ENCODE peak calls at places on chromosomes 12 and 14, in nine cellular contexts. T, A, Z, N, J, Q, O, W and G are unnamed samples.

GRCh38 chr12:51401486-51401885 is 10.3 kb upstream of the GALNT6 start:
- DNase-seq in Q (no peak), W (no peak), N (no peak), Z (no peak), J (no peak), T (no peak), A (no peak), O (no peak), G (no peak)

GRCh38 chr12:54004063-54004840 is 4.3 kb downstream of the HOXC9 start:
- DNase-seq in N (no peak), W (no peak), A (no peak), O (no peak), Q (no peak), Z (no peak), T (no peak), J (no peak), G (no peak)

GRCh38 chr12:6960291-6961277 is 9.4 kb downstream of the PTPN6 start:
- DNase-seq in W (no peak), T (peak), Z (no peak), J (no peak), Q (peak), A (peak), N (no peak), O (no peak), G (peak)

GRCh38 chr14:92258934-92259333 is 64.0 kb upstream of the SLC24A4 start:
- DNase-seq in N (no peak), J (no peak), A (no peak), Z (no peak), O (no peak), Q (no peak), T (no peak), W (no peak), G (no peak)

GRCh38 chr14:61493239-61493638 is 171.9 kb downstream of the PRKCH start:
- DNase-seq in O (no peak), Z (no peak), W (no peak), T (peak), J (no peak), A (no peak), N (peak), Q (no peak), G (peak)

GRCh38 chr14:89833120-89833521 is 121.4 kb downstream of the EFCAB11 start:
- DNase-seq in T (peak), W (no peak), Z (no peak), Q (no peak), N (no peak), J (no peak), O (no peak), A (no peak), G (no peak)

GRCh38 chr14:31700282-31701074 is 139.3 kb downstream of the NUBPL start:
- DNase-seq in N (no peak), A (no peak), O (no peak), W (no peak), T (no peak), Q (no peak), J (no peak), Z (no peak), G (no peak)

GRCh38 chr12:80713419-80713818 is 3.3 kb upstream of the MYF5 start:
- DNase-seq in Q (no peak), W (no peak), Z (no peak), N (no peak), J (no peak), O (no peak), T (no peak), A (no peak), G (no peak)

GRCh38 chr14:73058923-73059311 is 583 bp downstream of the RBM25 start:
- DNase-seq in N (peak), A (no peak), J (no peak), T (peak), Q (no peak), O (peak), W (peak), Z (peak), G (peak)

GRCh38 chr14:68736519-68736918 is 56.3 kb downstream of the ZFP36L1 start:
- DNase-seq in N (no peak), J (no peak), Z (no peak), Q (no peak), W (peak), A (no peak), O (no peak), T (no peak), G (no peak)

GRCh38 chr12:47316609-47317049 is 236.9 kb upstream of the AMIGO2 start:
- DNase-seq in O (no peak), T (no peak), Z (no peak), Q (no peak), N (no peak), A (no peak), J (no peak), W (no peak), G (no peak)

GRCh38 chr14:73283592-73284379 is 46.5 kb downstream of the PAPLN start:
- DNase-seq in O (no peak), W (peak), A (no peak), Z (no peak), N (no peak), J (no peak), Q (no peak), T (peak), G (no peak)

GRCh38 chr12:125183187-125184067 is 118.2 kb downstream of the AACS start:
- DNase-seq in Q (peak), O (peak), Z (peak), T (peak), A (peak), N (no peak), J (peak), W (peak), G (peak)

GRCh38 chr12:50214018-50214417 is 46.8 kb upstream of the CERS5 start:
- DNase-seq in O (no peak), T (no peak), A (no peak), W (no peak), Z (no peak), J (no peak), Q (no peak), N (no peak), G (no peak)

GRCh38 chr12:21642707-21643389 is 14.8 kb downstream of the LDHB start:
- DNase-seq in A (no peak), T (no peak), O (no peak), Q (no peak), N (peak), Z (no peak), W (no peak), J (no peak), G (no peak)

GRCh38 chr14:64704145-64704742 is at the start of gene PLEKHG3:
- DNase-seq in A (peak), J (no peak), Z (peak), W (peak), Q (peak), T (peak), O (no peak), N (no peak), G (peak)

GRCh38 chr12:34343345-34343744 is 321.0 kb downstream of the ALG10 start:
- DNase-seq in T (no peak), J (no peak), N (no peak), O (no peak), Q (no peak), Z (no peak), A (no peak), W (no peak), G (no peak)

GRCh38 chr12:106084048-106084671 is 54.6 kb downstream of the NUAK1 start:
- DNase-seq in W (peak), J (no peak), N (no peak), Z (no peak), A (no peak), O (no peak), T (peak), Q (no peak), G (peak)

GRCh38 chr14:60777856-60778578 is 43.5 kb downstream of the MNAT1 start:
- DNase-seq in N (peak), Z (no peak), O (no peak), T (peak), A (no peak), Q (no peak), J (no peak), W (no peak), G (peak)

GRCh38 chr12:55280991-55281390 is 15.4 kb downstream of the OR6C6 start:
- DNase-seq in J (no peak), T (no peak), Q (no peak), W (no peak), O (no peak), N (no peak), Z (no peak), A (no peak), G (no peak)

GRCh38 chr12:53231859-53232640 is at the start of gene RARG:
- DNase-seq in O (no peak), W (peak), N (no peak), T (peak), A (peak), Q (peak), Z (peak), J (no peak), G (no peak)

GRCh38 chr12:89349814-89350213 is 2.5 kb downstream of the DUSP6 start:
- DNase-seq in Z (peak), Q (peak), O (no peak), W (peak), T (peak), A (peak), N (no peak), J (no peak), G (peak)

GRCh38 chr12:96989916-96990315 is 82.9 kb downstream of the NEDD1 start:
- DNase-seq in O (no peak), A (no peak), Z (no peak), J (no peak), W (peak), Q (no peak), T (peak), N (no peak), G (no peak)

GRCh38 chr12:65822732-65823480 is 1.4 kb upstream of the HMGA2 start:
- DNase-seq in A (no peak), N (peak), T (peak), W (peak), Q (peak), Z (no peak), J (no peak), O (no peak), G (peak)

GRCh38 chr12:111033281-111034147 is 113.1 kb upstream of the MYL2 start:
- DNase-seq in J (no peak), Q (no peak), N (no peak), T (no peak), Z (peak), W (peak), A (no peak), O (no peak), G (no peak)

GRCh38 chr14:83575301-83575700 is 1954.6 kb upstream of the FLRT2 start:
- DNase-seq in N (no peak), A (no peak), Z (no peak), T (no peak), Q (no peak), W (no peak), J (no peak), O (no peak), G (no peak)

GRCh38 chr12:66168410-66168809 is 1.4 kb downstream of the TMBIM4 start:
- DNase-seq in W (no peak), O (no peak), Q (no peak), N (no peak), J (no peak), Z (no peak), A (no peak), T (no peak), G (no peak)

GRCh38 chr14:69346710-69347109 is 51.4 kb downstream of the ERH start:
- DNase-seq in T (peak), Z (no peak), J (no peak), Q (no peak), A (no peak), O (no peak), N (no peak), W (peak), G (no peak)

GRCh38 chr14:101301011-101301410 is 260.3 kb upstream of the DIO3 start:
- DNase-seq in O (peak), N (no peak), J (no peak), Z (no peak), Q (no peak), A (no peak), W (peak), T (no peak), G (no peak)

GRCh38 chr12:47297993-47298392 is 218.2 kb upstream of the AMIGO2 start:
- DNase-seq in Q (no peak), J (no peak), N (no peak), Z (no peak), O (no peak), W (no peak), T (no peak), A (no peak), G (no peak)

GRCh38 chr12:72057330-72057911 is 118.8 kb downstream of the TPH2 start:
- DNase-seq in W (no peak), Z (no peak), N (peak), J (no peak), T (peak), O (no peak), A (no peak), Q (no peak), G (no peak)

GRCh38 chr14:51581017-51581881 is 70.5 kb upstream of the FRMD6 start:
- DNase-seq in J (no peak), W (no peak), T (peak), Z (no peak), N (peak), Q (no peak), A (no peak), O (no peak), G (peak)

DNA sequence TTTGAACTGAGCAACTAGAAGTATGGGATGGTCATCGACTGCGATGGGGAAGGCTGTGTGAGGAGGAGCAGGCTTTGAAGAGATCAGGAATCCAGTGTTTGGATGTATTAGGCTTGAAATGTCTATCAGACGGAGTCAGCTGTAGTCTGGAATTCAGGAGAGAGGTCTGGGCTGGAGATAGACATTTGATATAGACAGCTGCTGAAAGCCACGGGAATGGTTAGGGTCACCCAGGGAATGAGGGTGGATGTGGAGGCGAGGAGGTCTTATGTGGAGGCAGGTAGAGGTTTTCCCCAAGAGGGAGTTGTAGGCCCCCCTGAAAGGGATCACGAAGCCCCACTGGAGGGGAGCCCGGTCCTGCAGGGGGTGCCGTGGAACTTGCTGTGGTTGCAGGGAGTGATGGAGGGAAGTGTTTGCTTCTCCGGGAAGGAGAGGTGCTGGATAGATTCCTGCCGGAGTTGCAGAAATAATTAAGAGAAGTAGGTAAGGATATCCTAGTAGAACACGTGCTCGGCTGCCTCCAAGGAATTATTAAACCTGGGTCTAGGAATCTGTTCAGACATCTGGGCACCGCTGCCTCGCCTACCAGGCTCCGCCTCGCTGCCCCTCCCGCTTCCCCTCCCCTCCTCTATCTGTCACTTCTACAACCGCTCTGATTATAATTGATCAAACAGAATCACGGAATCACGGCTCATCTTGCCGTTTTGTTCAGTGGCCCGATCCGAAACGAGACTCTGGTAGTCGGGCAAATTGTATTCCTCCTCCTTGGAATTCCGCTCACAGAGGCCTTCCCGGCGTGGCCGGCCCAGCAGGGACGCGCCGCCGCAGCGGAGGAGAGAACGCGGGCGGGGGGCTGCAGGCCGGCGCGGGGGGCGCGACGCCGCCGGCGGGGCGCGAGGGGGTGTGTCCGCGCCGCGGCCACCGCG is 824 bp upstream of the CACNA1C start:
- DNase-seq in O (no peak), A (no peak), J (no peak), W (peak), Z (no peak), N (no peak), Q (no peak), T (no peak), G (no peak)
- TF ChIP-seq CTCF in O (peak), A (no peak), J (no peak), W (no peak), Z (no peak), N (no peak), Q (no peak), T (no peak), G (no peak)

DNA sequence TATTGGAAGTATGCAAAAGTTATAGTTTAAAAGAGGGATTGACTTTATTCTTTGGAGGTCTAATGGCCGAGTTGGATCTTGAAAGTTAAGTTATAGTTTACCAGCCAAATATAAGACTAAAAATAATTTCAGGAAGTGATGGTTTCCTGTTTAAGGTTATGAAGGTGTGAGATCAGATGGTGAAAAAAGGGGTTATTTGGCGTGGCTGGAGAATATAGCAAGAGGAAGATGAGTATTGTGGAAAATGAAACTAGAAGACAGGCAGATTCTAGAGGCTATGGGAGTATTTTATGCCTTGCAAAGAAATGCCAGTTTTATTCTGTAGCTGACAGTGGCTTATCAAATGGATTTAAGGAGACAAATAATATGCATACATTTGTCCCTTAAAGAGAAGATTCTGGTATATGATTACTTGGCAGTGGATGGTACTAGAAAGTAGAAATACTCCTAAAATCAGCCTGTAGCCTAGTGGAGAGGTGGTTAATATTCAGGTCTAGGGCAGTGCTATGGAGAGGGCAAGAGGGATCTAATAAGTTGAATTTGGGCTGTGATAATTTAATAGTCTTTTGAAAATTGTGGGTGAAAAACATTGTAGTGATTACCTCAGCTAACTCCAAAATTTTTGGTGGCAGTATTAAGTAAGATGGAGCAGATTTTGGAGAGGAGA is 1091.8 kb upstream of the ATXN7L3B start:
- DNase-seq in N (no peak), Q (no peak), Z (no peak), O (no peak), A (no peak), T (no peak), W (no peak), J (no peak), G (no peak)
- H3K27ac ChIP-seq in N (no peak), Q (no peak), Z (no peak), O (no peak), A (no peak), T (no peak), W (no peak), J (no peak), G (no peak)

GRCh38 chr12:130013771-130014484 is 110.1 kb upstream of the TMEM132D start:
- DNase-seq in O (no peak), J (no peak), Q (no peak), N (no peak), T (peak), A (no peak), W (peak), Z (peak), G (peak)

GRCh38 chr12:130016194-130016593 is 112.4 kb upstream of the TMEM132D start:
- DNase-seq in N (no peak), T (no peak), J (no peak), A (no peak), O (no peak), Q (no peak), W (no peak), Z (no peak), G (no peak)

GRCh38 chr12:130016986-130017385 is 113.2 kb upstream of the TMEM132D start:
- DNase-seq in W (no peak), A (no peak), Q (no peak), T (no peak), Z (no peak), J (no peak), O (no peak), N (no peak), G (no peak)

GRCh38 chr12:130011611-130012385 is 108.0 kb upstream of the TMEM132D start:
- DNase-seq in T (no peak), J (no peak), O (no peak), Q (no peak), Z (no peak), N (no peak), A (no peak), W (no peak), G (no peak)

DNA sequence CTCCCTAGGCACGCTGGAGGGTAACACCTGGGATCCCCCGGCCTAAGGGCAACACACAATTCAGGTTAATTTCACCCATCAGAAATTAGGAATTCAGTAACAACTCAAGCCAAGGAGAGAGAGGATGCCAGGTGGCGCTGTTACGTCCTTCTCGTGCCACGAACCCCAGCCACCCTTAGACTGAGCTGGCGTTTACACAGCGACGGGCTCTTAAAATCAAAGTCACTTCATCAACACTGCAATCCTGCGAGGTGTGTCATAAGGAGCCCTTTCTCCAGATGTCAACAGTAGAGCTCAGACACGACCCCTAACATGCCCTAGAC is 110.6 kb upstream of the TMEM132D start:
- DNase-seq in O (no peak), T (no peak), W (peak), J (no peak), N (no peak), Z (no peak), Q (no peak), A (no peak), G (no peak)
- TF ChIP-seq CTCF in O (no peak), T (no peak), W (peak), J (no peak), N (no peak), Z (no peak), Q (no peak), A (no peak), G (no peak)

GRCh38 chr12:15859136-15859535 is 23.1 kb upstream of the STRAP start:
- DNase-seq in T (no peak), Q (no peak), J (no peak), W (no peak), N (no peak), O (no peak), A (no peak), Z (no peak), G (no peak)
- H3K27ac ChIP-seq in T (no peak), Q (no peak), J (no peak), W (no peak), N (no peak), O (no peak), A (no peak), Z (no peak), G (no peak)

DNA sequence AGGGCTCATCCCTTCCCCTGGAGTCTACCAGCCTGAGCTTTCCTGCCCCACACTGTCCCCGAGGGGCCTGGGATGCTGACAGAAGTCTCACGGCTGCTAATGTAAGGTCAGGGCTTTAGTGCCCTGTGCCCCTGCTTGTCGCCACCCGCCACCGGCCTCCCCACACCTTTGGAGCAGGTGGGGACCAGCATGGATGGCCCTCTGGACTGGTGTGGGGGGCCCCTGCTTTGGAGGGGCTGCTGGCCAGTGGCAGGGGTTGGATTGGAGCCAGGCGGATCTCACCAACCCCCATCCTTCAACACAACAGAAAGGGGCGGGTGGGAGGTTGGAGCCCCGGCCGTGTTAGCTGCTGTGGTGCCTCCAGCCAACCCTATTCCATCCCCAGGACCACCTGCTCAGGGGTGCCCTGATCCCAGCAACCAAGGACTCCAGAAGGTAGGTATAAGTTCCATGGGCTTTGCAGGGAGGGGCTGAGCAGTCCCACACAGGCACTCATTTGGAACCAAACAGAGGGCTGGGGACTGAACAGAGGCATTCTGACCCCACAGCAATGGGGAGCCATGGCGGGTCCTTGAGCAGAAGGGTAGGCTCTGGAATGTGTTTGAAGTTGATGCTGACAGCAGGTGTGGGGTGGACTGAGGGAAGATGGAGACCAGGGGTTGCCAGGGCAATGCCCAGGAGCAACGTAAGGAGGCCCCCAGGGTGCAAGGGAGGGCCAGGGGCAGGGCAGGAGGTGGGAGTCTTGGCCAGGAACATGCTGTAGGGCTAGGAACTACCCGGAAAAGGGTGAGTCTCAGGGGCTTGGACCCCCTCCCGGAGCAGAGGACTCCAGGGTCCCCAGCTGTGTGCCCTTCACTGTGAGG is 145.1 kb upstream of the C14orf180 start:
- DNase-seq in Q (no peak), N (no peak), Z (no peak), O (peak), W (no peak), A (peak), J (no peak), T (no peak), G (no peak)
- TF ChIP-seq CTCF in Q (no peak), N (no peak), Z (no peak), O (no peak), W (no peak), A (no peak), J (no peak), T (no peak), G (no peak)

GRCh38 chr12:132502149-132502881 is 12.4 kb downstream of the FBRSL1 start:
- DNase-seq in A (no peak), J (no peak), Q (no peak), N (no peak), O (no peak), W (peak), T (no peak), Z (no peak), G (no peak)
- H3K27ac ChIP-seq in A (no peak), J (no peak), Q (no peak), N (no peak), O (no peak), W (no peak), T (no peak), Z (no peak), G (no peak)